ENCODE peak calls at places on chromosomes 3 and 15, in seven cellular contexts. X is cardiac muscle cell, N is psoas muscle, G is kidney epithelial cell, W is AG10803, U is tibial nerve, Y is choroid plexus epithelial cell. O is an unnamed sample.

GRCh38 chr3:98971183-98971681 is 69.7 kb upstream of the DCBLD2 start:
- DNase-seq in N (no peak), Y (peak; percentile 76), U (no peak), G (peak; percentile 88), X (peak; percentile 27), W (peak; percentile 63), O (no peak)

GRCh38 chr3:99934984-99935797 is 117.5 kb downstream of the CMSS1 start:
- DNase-seq in Y (peak; percentile 58), N (no peak), U (no peak), X (peak; percentile 48), W (peak; percentile 26), G (no peak), O (no peak)

GRCh38 chr15:80695911-80696651 is 971 bp downstream of the ABHD17C start:
- DNase-seq in U (no peak), G (no peak), X (peak; percentile 26), Y (no peak), N (no peak), W (no peak), O (no peak)

GRCh38 chr3:136577791-136578190 is 174.4 kb downstream of the STAG1 start:
- DNase-seq in U (no peak), G (no peak), W (no peak), N (no peak), X (no peak), Y (no peak), O (no peak)

GRCh38 chr15:51907136-51907862 is 64.3 kb downstream of the LEO1 start:
- DNase-seq in X (no peak), W (no peak), U (no peak), Y (peak; percentile 6), G (peak; percentile 44), N (no peak), O (no peak)

GRCh38 chr15:42324308-42324707 is 35.0 kb upstream of the CAPN3 start:
- DNase-seq in X (no peak), N (no peak), W (no peak), G (no peak), Y (peak; percentile 62), U (no peak), O (no peak)

GRCh38 chr3:131775660-131776059 is 259.2 kb downstream of the CPNE4 start:
- DNase-seq in N (no peak), W (no peak), U (no peak), G (no peak), X (no peak), Y (no peak), O (no peak)

GRCh38 chr3:13276438-13277129 is 143.5 kb downstream of the NUP210 start:
- DNase-seq in X (no peak), G (no peak), W (no peak), U (no peak), Y (no peak), N (peak; percentile 75), O (no peak)

GRCh38 chr3:13852638-13853009 is 27.2 kb downstream of the WNT7A start:
- DNase-seq in Y (no peak), U (no peak), G (no peak), W (no peak), X (no peak), N (no peak), O (no peak)

GRCh38 chr15:67878647-67879293 is 38.9 kb upstream of the RNU6-1 start:
- DNase-seq in X (no peak), Y (no peak), W (no peak), N (no peak), U (no peak), G (no peak), O (no peak)

GRCh38 chr15:87792250-87793030 is 464.1 kb downstream of the NTRK3 start:
- DNase-seq in G (no peak), W (no peak), Y (peak; percentile 15), X (no peak), U (no peak), N (no peak), O (no peak)

GRCh38 chr15:50146661-50147060 is 27.6 kb upstream of the ATP8B4 start:
- DNase-seq in X (no peak), W (no peak), G (no peak), Y (no peak), U (no peak), N (no peak), O (no peak)

GRCh38 chr3:72157782-72158638 is 373.1 kb upstream of the PROK2 start:
- DNase-seq in G (no peak), X (no peak), U (no peak), Y (no peak), N (no peak), W (no peak), O (no peak)

GRCh38 chr3:71542548-71543370 is 40.8 kb downstream of the FOXP1 start:
- DNase-seq in X (peak; percentile 95), U (peak; percentile 60), W (peak; percentile 99), N (peak; percentile 90), Y (peak; percentile 94), G (peak; percentile 47), O (peak; percentile 94)

GRCh38 chr15:72952151-72952550 is 100.1 kb upstream of the NEO1 start:
- DNase-seq in W (no peak), Y (no peak), U (no peak), G (no peak), N (no peak), X (no peak), O (no peak)

GRCh38 chr3:112605285-112605684 is 35.7 kb downstream of the CCDC80 start:
- DNase-seq in W (peak; percentile 91), U (no peak), Y (peak; percentile 99), N (no peak), X (peak; percentile 94), G (peak; percentile 54), O (peak; percentile 97)

GRCh38 chr15:78415284-78415683 is 22.7 kb upstream of the IREB2 start:
- DNase-seq in U (no peak), G (no peak), Y (peak; percentile 67), N (no peak), X (peak; percentile 47), W (peak; percentile 26), O (no peak)

GRCh38 chr3:161852744-161853143 is 356.1 kb downstream of the OTOL1 start:
- DNase-seq in N (no peak), U (no peak), Y (no peak), X (no peak), W (no peak), G (no peak), O (no peak)

DNA sequence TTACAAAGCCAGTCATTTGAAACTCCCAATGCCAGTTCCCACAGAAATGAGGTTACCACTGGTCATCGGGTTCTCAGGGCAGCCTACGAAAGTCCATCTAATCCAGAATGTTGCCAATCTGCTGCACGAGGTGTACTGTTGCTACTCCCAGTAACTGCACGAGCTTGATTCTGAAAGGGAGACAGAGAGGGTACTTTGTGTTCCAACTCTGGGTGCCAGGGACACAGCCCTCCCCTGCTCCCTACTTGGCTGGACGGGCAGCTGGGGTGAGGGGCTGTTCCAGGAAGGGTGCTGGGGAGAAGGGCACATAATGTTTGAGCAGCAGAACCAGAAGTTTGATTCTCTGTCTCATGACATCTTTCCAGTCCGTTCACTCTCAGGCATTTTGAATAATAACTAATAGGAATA is 27.1 kb upstream of the OSBPL11 start:
- DNase-seq in G (no peak), W (no peak), U (no peak), X (no peak), N (peak; percentile 89), Y (no peak), O (no peak)
- TF ChIP-seq CTCF in G (no peak), W (no peak), U (no peak), X (no peak), N (no peak), Y (no peak), O (no peak)

GRCh38 chr3:38698760-38699159 is 49.3 kb upstream of the SCN5A start:
- DNase-seq in U (no peak), N (no peak), X (no peak), G (no peak), W (no peak), Y (no peak), O (no peak)
- H3K4me3 ChIP-seq in U (no peak overlapping the region), N (no peak overlapping the region), X (no peak overlapping the region), G (no peak overlapping the region), W (no peak overlapping the region), Y (no peak overlapping the region), O (no peak overlapping the region)

GRCh38 chr3:138834359-138835176 is at the start of gene PIK3CB:
- DNase-seq in X (peak; percentile 91), N (peak; percentile 96), U (peak; percentile 73), W (peak; percentile 81), Y (peak; percentile 69), G (peak; percentile 25), O (no peak)
- TF ChIP-seq CTCF in X (peak; percentile 30), N (peak; percentile 37), U (peak; percentile 54), W (no peak), Y (no peak), G (peak; percentile 9), O (no peak)

GRCh38 chr3:118910332-118910731 is 124.3 kb downstream of the IGSF11 start:
- DNase-seq in U (no peak), N (no peak), W (no peak), Y (no peak), G (no peak), X (no peak), O (no peak)

GRCh38 chr3:118912188-118912587 is 122.5 kb downstream of the IGSF11 start:
- DNase-seq in W (no peak), U (no peak), N (no peak), X (no peak), G (no peak), Y (no peak), O (no peak)

GRCh38 chr3:118909751-118910150 is 124.9 kb downstream of the IGSF11 start:
- DNase-seq in X (no peak), W (no peak), N (no peak), Y (no peak), U (no peak), G (no peak), O (no peak)

DNA sequence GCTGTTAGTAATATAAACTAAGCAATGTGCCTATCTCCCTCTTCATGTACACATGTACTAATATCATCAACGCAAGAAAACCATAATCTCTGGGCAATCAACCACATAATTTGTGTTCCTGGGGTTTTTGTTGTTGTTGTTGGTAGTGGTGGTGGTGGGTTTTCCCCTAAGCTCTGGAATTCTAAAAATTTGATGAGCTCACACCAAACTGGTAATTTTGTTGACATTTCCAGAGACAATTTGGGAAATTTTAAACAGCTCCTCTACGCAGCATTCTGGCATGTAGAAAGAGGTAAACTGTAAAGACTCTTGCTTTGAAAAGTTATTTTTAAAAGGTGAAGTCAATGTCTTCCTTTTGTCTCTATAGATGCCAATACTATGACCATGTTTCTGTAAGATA is 126.7 kb downstream of the IGSF11 start:
- DNase-seq in X (no peak), W (no peak), U (no peak), Y (no peak), G (no peak), N (no peak), O (no peak)
- H3K4me3 ChIP-seq in X (no peak overlapping the region), W (no peak overlapping the region), U (no peak overlapping the region), Y (no peak overlapping the region), G (no peak overlapping the region), N (no peak overlapping the region), O (no peak overlapping the region)